ENCODE peak calls at places on chromosomes 7 and 10, in nine cellular contexts. H is kidney glomerular epithelial cell; T is right cardiac atrium; O is substantia nigra; E is right lobe of liver; G is GM03348; R is PC-9; F is ELR; M is activated CD4-positive, alpha-beta memory T cell treated with anti-CD3 and anti-CD28 coated beads, Interleukin-2, amount 10 ng/mL, durations not matched to agents 7 days and 5 days. Q is an unnamed sample.

GRCh38 chr7:51366930-51367613 is 50.5 kb upstream of the COBL start:
- DNase-seq in H (peak; percentile 41), T (no peak), O (peak; percentile 31), E (peak; percentile 53), G (peak; percentile 82), R (peak; percentile 61), F (peak; percentile 17), M (no peak), Q (peak; percentile 33)

GRCh38 chr7:71618281-71618680 is 486.3 kb downstream of the GALNT17 start:
- DNase-seq in H (no peak), T (no peak), O (no peak), E (no peak), G (no peak), R (no peak), F (no peak), M (no peak), Q (no peak)

GRCh38 chr7:87806150-87806549 is 70.0 kb downstream of the SLC25A40 start:
- DNase-seq in H (no peak), T (no peak), O (no peak), E (no peak), G (no peak), R (no peak), F (no peak), M (no peak), Q (no peak)

GRCh38 chr10:50605280-50606270 is 18.2 kb downstream of the SGMS1 start:
- DNase-seq in H (peak; percentile 98), T (peak; percentile 46), O (no peak), E (peak; percentile 55), G (peak; percentile 71), R (peak; percentile 92), F (peak; percentile 87), M (no peak), Q (no peak)

GRCh38 chr7:115662120-115662519 is 368.4 kb downstream of the TFEC start:
- DNase-seq in H (no peak), T (no peak), O (no peak), E (no peak), G (no peak), R (no peak), F (peak; percentile 67), M (no peak), Q (no peak)

GRCh38 chr10:110646417-110647135 is 2.4 kb downstream of the RBM20 start:
- DNase-seq in H (no peak), T (no peak), O (no peak), E (no peak), G (no peak), R (no peak), F (no peak), M (no peak), Q (no peak)

GRCh38 chr10:86693721-86694369 is 25.5 kb downstream of the LDB3 start:
- DNase-seq in H (peak; percentile 25), T (peak; percentile 54), O (no peak), E (no peak), G (peak; percentile 88), R (no peak), F (peak; percentile 69), M (peak; percentile 38), Q (no peak)

GRCh38 chr7:142872106-142872675 is 13.4 kb downstream of the TRPV6 start:
- DNase-seq in H (no peak), T (no peak), O (no peak), E (peak; percentile 35), G (no peak), R (no peak), F (no peak), M (no peak), Q (no peak)

GRCh38 chr10:122465401-122465800 is 4.0 kb downstream of the HTRA1 start:
- DNase-seq in H (no peak), T (no peak), O (no peak), E (no peak), G (no peak), R (no peak), F (no peak), M (no peak), Q (no peak)

GRCh38 chr7:22255342-22255741 is 101.6 kb downstream of the RAPGEF5 start:
- DNase-seq in H (no peak), T (no peak), O (no peak), E (no peak), G (no peak), R (no peak), F (no peak), M (peak; percentile 19), Q (no peak)

GRCh38 chr7:138000081-138000701 is 1.7 kb downstream of the CREB3L2 start:
- DNase-seq in H (peak; percentile 61), T (peak; percentile 59), O (no peak), E (peak; percentile 48), G (peak; percentile 77), R (peak; percentile 55), F (peak; percentile 92), M (no peak), Q (no peak)

GRCh38 chr7:30923009-30923773 is 11.5 kb downstream of the AQP1 start:
- DNase-seq in H (no peak), T (peak; percentile 7), O (no peak), E (peak; percentile 41), G (no peak), R (no peak), F (no peak), M (no peak), Q (no peak)

GRCh38 chr10:122417667-122418066 is 36.8 kb upstream of the ARMS2 start:
- DNase-seq in H (no peak), T (no peak), O (no peak), E (no peak), G (peak; percentile 42), R (no peak), F (no peak), M (no peak), Q (no peak)

GRCh38 chr7:2009541-2010001 is 223.2 kb downstream of the MAD1L1 start:
- DNase-seq in H (no peak), T (peak; percentile 70), O (peak; percentile 41), E (no peak), G (no peak), R (no peak), F (no peak), M (no peak), Q (no peak)

GRCh38 chr10:34985823-34986222 is 104.3 kb downstream of the CUL2 start:
- DNase-seq in H (no peak), T (no peak), O (no peak), E (no peak), G (peak; percentile 36), R (no peak), F (peak; percentile 54), M (no peak), Q (no peak)

GRCh38 chr7:7639421-7639820 is 1.1 kb upstream of the UMAD1 start:
- DNase-seq in H (no peak), T (no peak), O (no peak), E (no peak), G (peak; percentile 1), R (peak; percentile 25), F (no peak), M (no peak), Q (no peak)

GRCh38 chr7:47873767-47874166 is 74.5 kb downstream of the PKD1L1 start:
- DNase-seq in H (peak; percentile 9), T (no peak), O (no peak), E (no peak), G (peak; percentile 36), R (no peak), F (peak; percentile 62), M (no peak), Q (no peak)

GRCh38 chr7:67484244-67484751 is 487.7 kb downstream of the TYW1 start:
- DNase-seq in H (peak; percentile 25), T (peak; percentile 31), O (peak; percentile 2), E (peak; percentile 62), G (peak; percentile 83), R (peak; percentile 55), F (peak; percentile 69), M (peak; percentile 16), Q (peak; percentile 21)

GRCh38 chr10:1213707-1214675 is 157.8 kb downstream of the WDR37 start:
- DNase-seq in H (no peak), T (no peak), O (no peak), E (no peak), G (no peak), R (no peak), F (no peak), M (no peak), Q (no peak)

GRCh38 chr10:131657318-131657984 is 243.4 kb upstream of the PPP2R2D start:
- DNase-seq in H (no peak), T (no peak), O (no peak), E (no peak), G (no peak), R (no peak), F (no peak), M (no peak), Q (no peak)

GRCh38 chr10:82551501-82551900 is 676.5 kb downstream of the NRG3 start:
- DNase-seq in H (peak; percentile 43), T (no peak), O (no peak), E (no peak), G (no peak), R (no peak), F (no peak), M (no peak), Q (no peak)

GRCh38 chr7:159023746-159024145 is 120.9 kb downstream of the VIPR2 start:
- DNase-seq in H (no peak), T (no peak), O (no peak), E (peak; percentile 3), G (no peak), R (no peak), F (no peak), M (no peak), Q (no peak)

GRCh38 chr10:49655099-49655498 is 24.4 kb upstream of the C10orf53 start:
- DNase-seq in H (no peak), T (no peak), O (no peak), E (peak; percentile 30), G (no peak), R (peak; percentile 21), F (no peak), M (no peak), Q (no peak)

GRCh38 chr7:30761214-30762156 is 9.6 kb downstream of the INMT start:
- DNase-seq in H (no peak), T (no peak), O (no peak), E (no peak), G (no peak), R (no peak), F (no peak), M (no peak), Q (no peak)

GRCh38 chr7:106572394-106573124 is 88.4 kb downstream of the CCDC71L start:
- DNase-seq in H (no peak), T (no peak), O (no peak), E (no peak), G (no peak), R (no peak), F (no peak), M (no peak), Q (no peak)

GRCh38 chr7:1270181-1270580 is 37.5 kb downstream of the UNCX start:
- DNase-seq in H (no peak), T (peak; percentile 2), O (no peak), E (no peak), G (no peak), R (no peak), F (no peak), M (no peak), Q (no peak)

GRCh38 chr7:44348300-44348699 is 22.9 kb upstream of the CAMK2B start:
- DNase-seq in H (no peak), T (no peak), O (no peak), E (no peak), G (peak; percentile 64), R (no peak), F (peak; percentile 87), M (no peak), Q (no peak)

GRCh38 chr10:48896756-48897437 is 42.7 kb downstream of the LRRC18 start:
- DNase-seq in H (no peak), T (no peak), O (no peak), E (no peak), G (peak; percentile 41), R (no peak), F (peak; percentile 8), M (no peak), Q (no peak)

GRCh38 chr10:99297033-99297432 is 32.1 kb upstream of the CNNM1 start:
- DNase-seq in H (no peak), T (no peak), O (no peak), E (no peak), G (no peak), R (no peak), F (no peak), M (no peak), Q (no peak)

GRCh38 chr10:112327678-112328077 is 44.5 kb downstream of the TECTB start:
- DNase-seq in H (no peak), T (no peak), O (no peak), E (no peak), G (no peak), R (no peak), F (no peak), M (no peak), Q (no peak)

GRCh38 chr7:81446212-81446611 is 323.6 kb downstream of the HGF start:
- DNase-seq in H (no peak), T (no peak), O (no peak), E (no peak), G (no peak), R (no peak), F (no peak), M (no peak), Q (no peak)